ENCODE peak calls at places on chromosomes 12 and 14, in eight cellular contexts. X, I, C, E, P, K, A and M are unnamed samples.

GRCh38 chr14:87810711-87811110 is 182.3 kb downstream of the GALC start:
- DNase-seq in X (no peak), I (no peak), C (no peak), E (no peak), P (no peak), K (no peak), A (peak), M (no peak)

GRCh38 chr12:126342866-126343265 is 1277.6 kb downstream of the AACS start:
- DNase-seq in X (peak), I (no peak), C (no peak), E (no peak), P (no peak), K (no peak), A (no peak), M (no peak)

GRCh38 chr12:108972226-108972757 is 48.6 kb downstream of the SVOP start:
- DNase-seq in X (no peak), I (no peak), C (no peak), E (no peak), P (no peak), K (no peak), A (no peak), M (no peak)

GRCh38 chr12:117328556-117329100 is 32.8 kb downstream of the NOS1 start:
- DNase-seq in X (no peak), I (no peak), C (no peak), E (no peak), P (no peak), K (no peak), A (no peak), M (no peak)

GRCh38 chr12:70907412-70907811 is 13.1 kb downstream of the PTPRR start:
- DNase-seq in X (no peak), I (no peak), C (no peak), E (no peak), P (no peak), K (no peak), A (no peak), M (no peak)

GRCh38 chr14:46048127-46048526 is 603.5 kb downstream of the RPL10L start:
- DNase-seq in X (no peak), I (no peak), C (peak), E (no peak), P (peak), K (no peak), A (peak), M (no peak)

GRCh38 chr12:53061404-53062010 is 11.6 kb downstream of the TNS2 start:
- DNase-seq in X (no peak), I (no peak), C (no peak), E (no peak), P (peak), K (peak), A (peak), M (no peak)

GRCh38 chr14:100533647-100534485 is 53.4 kb downstream of the BEGAIN start:
- DNase-seq in X (no peak), I (peak), C (no peak), E (no peak), P (no peak), K (peak), A (no peak), M (no peak)

GRCh38 chr14:94322648-94323570 is at the start of gene SERPINA6:
- DNase-seq in X (no peak), I (no peak), C (no peak), E (peak), P (peak), K (no peak), A (no peak), M (no peak)

GRCh38 chr14:33642080-33642479 is 308.8 kb downstream of the EGLN3 start:
- DNase-seq in X (no peak), I (no peak), C (no peak), E (no peak), P (peak), K (no peak), A (no peak), M (no peak)

GRCh38 chr12:28683371-28683770 is 465.7 kb upstream of the FAR2 start:
- DNase-seq in X (peak), I (no peak), C (no peak), E (peak), P (peak), K (no peak), A (no peak), M (no peak)

GRCh38 chr12:51548241-51548640 is 42.8 kb upstream of the SCN8A start:
- DNase-seq in X (no peak), I (no peak), C (no peak), E (no peak), P (no peak), K (no peak), A (no peak), M (no peak)

GRCh38 chr14:26389646-26390508 is 208.0 kb downstream of the NOVA1 start:
- DNase-seq in X (no peak), I (no peak), C (no peak), E (peak), P (peak), K (no peak), A (no peak), M (no peak)

GRCh38 chr14:97180304-97181200 is 383.4 kb downstream of the VRK1 start:
- DNase-seq in X (peak), I (no peak), C (peak), E (peak), P (no peak), K (no peak), A (peak), M (peak)

GRCh38 chr14:99007795-99008194 is 264.2 kb downstream of the BCL11B start:
- DNase-seq in X (no peak), I (no peak), C (no peak), E (no peak), P (no peak), K (no peak), A (no peak), M (no peak)

GRCh38 chr14:96861568-96862310 is 64.6 kb downstream of the VRK1 start:
- DNase-seq in X (no peak), I (no peak), C (no peak), E (no peak), P (no peak), K (no peak), A (no peak), M (no peak)

GRCh38 chr14:49464885-49465284 is 121.3 kb downstream of the RPS29 start:
- DNase-seq in X (no peak), I (no peak), C (no peak), E (peak), P (peak), K (no peak), A (peak), M (no peak)

GRCh38 chr12:12443482-12443881 is 86.6 kb downstream of the BORCS5 start:
- DNase-seq in X (no peak), I (peak), C (no peak), E (peak), P (peak), K (peak), A (no peak), M (no peak)

GRCh38 chr12:123105427-123105826 is 45.5 kb downstream of the PITPNM2 start:
- DNase-seq in X (no peak), I (no peak), C (no peak), E (peak), P (no peak), K (no peak), A (no peak), M (no peak)

GRCh38 chr12:69509308-69509736 is 39.1 kb downstream of the FRS2 start:
- DNase-seq in X (no peak), I (no peak), C (no peak), E (peak), P (peak), K (no peak), A (no peak), M (no peak)

GRCh38 chr12:39240573-39240972 is 202.3 kb downstream of the KIF21A start:
- DNase-seq in X (no peak), I (no peak), C (no peak), E (no peak), P (no peak), K (no peak), A (no peak), M (no peak)

GRCh38 chr12:10612954-10613333 is 465 bp downstream of the MAGOHB start:
- DNase-seq in X (no peak), I (no peak), C (no peak), E (no peak), P (peak), K (no peak), A (no peak), M (no peak)

GRCh38 chr12:11497995-11498394 is 102.6 kb upstream of the PRB2 start:
- DNase-seq in X (no peak), I (no peak), C (no peak), E (no peak), P (no peak), K (no peak), A (no peak), M (no peak)

GRCh38 chr14:89625208-89625987 is 208.4 kb upstream of the FOXN3 start:
- DNase-seq in X (no peak), I (peak), C (no peak), E (peak), P (no peak), K (no peak), A (no peak), M (no peak)

GRCh38 chr12:3421191-3421590 is 69.8 kb upstream of the PRMT8 start:
- DNase-seq in X (no peak), I (no peak), C (no peak), E (no peak), P (no peak), K (no peak), A (no peak), M (no peak)

GRCh38 chr12:74111688-74112360 is 425.8 kb upstream of the ATXN7L3B start:
- DNase-seq in X (no peak), I (no peak), C (no peak), E (peak), P (peak), K (no peak), A (peak), M (no peak)

GRCh38 chr12:1302471-1302870 is 291.9 kb downstream of the FBXL14 start:
- DNase-seq in X (no peak), I (no peak), C (no peak), E (no peak), P (no peak), K (no peak), A (no peak), M (no peak)

GRCh38 chr14:61470261-61470953 is 149.0 kb downstream of the PRKCH start:
- DNase-seq in X (peak), I (peak), C (no peak), E (peak), P (peak), K (peak), A (peak), M (peak)

GRCh38 chr12:131583085-131583712 is 127.7 kb upstream of the SFSWAP start:
- DNase-seq in X (no peak), I (no peak), C (peak), E (no peak), P (no peak), K (no peak), A (peak), M (no peak)

GRCh38 chr14:102998393-102998792 is 59.0 kb downstream of the CDC42BPB start:
- DNase-seq in X (no peak), I (no peak), C (no peak), E (no peak), P (peak), K (no peak), A (no peak), M (no peak)
- TF ChIP-seq CTCF in X (no peak), I (no peak), C (no peak), E (no peak), P (peak), K (no peak), A (no peak), M (no peak)

GRCh38 chr12:121582583-121583333 is 1.9 kb upstream of the KDM2B start:
- DNase-seq in X (no peak), I (no peak), C (no peak), E (peak), P (no peak), K (no peak), A (no peak), M (no peak)
- H3K4me3 ChIP-seq in X (no peak), I (no peak), C (no peak), E (no peak), P (no peak), K (no peak), A (no peak), M (peak)

GRCh38 chr14:22824711-22825359 is 4.9 kb upstream of the MRPL52 start:
- DNase-seq in X (peak), I (no peak), C (no peak), E (peak), P (peak), K (no peak), A (peak), M (no peak)
- TF ChIP-seq CTCF in X (no peak), I (no peak), C (no peak), E (no peak), P (no peak), K (no peak), A (no peak), M (no peak)

GRCh38 chr12:31318870-31319269 is 7.1 kb downstream of the SINHCAF start:
- DNase-seq in X (no peak), I (no peak), C (no peak), E (no peak), P (no peak), K (no peak), A (no peak), M (no peak)
- H3K4me3 ChIP-seq in X (no peak), I (no peak), C (no peak), E (no peak), P (no peak), K (no peak), A (no peak), M (no peak)

GRCh38 chr12:65918057-65918456 is 93.8 kb downstream of the HMGA2 start:
- DNase-seq in X (no peak), I (no peak), C (no peak), E (no peak), P (no peak), K (no peak), A (no peak), M (no peak)

GRCh38 chr12:65925626-65926025 is 101.3 kb downstream of the HMGA2 start:
- DNase-seq in X (no peak), I (no peak), C (no peak), E (no peak), P (no peak), K (no peak), A (no peak), M (no peak)

GRCh38 chr12:65922077-65922476 is 97.8 kb downstream of the HMGA2 start:
- DNase-seq in X (no peak), I (no peak), C (no peak), E (no peak), P (no peak), K (no peak), A (no peak), M (no peak)

GRCh38 chr12:65926119-65927004 is 102.1 kb downstream of the HMGA2 start:
- DNase-seq in X (no peak), I (no peak), C (no peak), E (no peak), P (no peak), K (no peak), A (no peak), M (no peak)

GRCh38 chr12:65923228-65923627 is 98.9 kb downstream of the HMGA2 start:
- DNase-seq in X (no peak), I (no peak), C (no peak), E (no peak), P (no peak), K (no peak), A (no peak), M (no peak)
- TF ChIP-seq CTCF in X (no peak), I (no peak), C (peak), E (no peak), P (no peak), K (no peak), A (no peak), M (peak)

GRCh38 chr12:30795660-30796507 is 41.1 kb upstream of the CAPRIN2 start:
- DNase-seq in X (no peak), I (peak), C (peak), E (peak), P (peak), K (peak), A (peak), M (no peak)
- H3K4me3 ChIP-seq in X (peak), I (peak), C (peak), E (peak), P (peak), K (peak), A (peak), M (peak)

GRCh38 chr12:103401421-103401820 is 94.3 kb downstream of the C12orf42 start:
- DNase-seq in X (no peak), I (no peak), C (no peak), E (no peak), P (no peak), K (no peak), A (peak), M (no peak)
- TF ChIP-seq CTCF in X (no peak), I (no peak), C (peak), E (no peak), P (no peak), K (no peak), A (no peak), M (no peak)

GRCh38 chr12:62372134-62372533 is 94.5 kb upstream of the MON2 start:
- DNase-seq in X (no peak), I (no peak), C (no peak), E (no peak), P (no peak), K (no peak), A (no peak), M (no peak)
- H3K4me3 ChIP-seq in X (no peak), I (no peak), C (no peak), E (no peak), P (no peak), K (no peak), A (no peak), M (no peak)